ENCODE peak calls at places on chromosomes 7 and 10, in eight cellular contexts. F, Z, Q, Y, D, T, R and A are unnamed samples.
A peak's percentile ranks its signal among the peaks of the same experiment; 100 is the strongest.

GRCh38 chr7:85471740-85472139 is 284.9 kb upstream of the SEMA3D start:
- DNase-seq in F (no peak), Z (peak; percentile 30), Q (no peak), Y (peak; percentile 68), D (peak; percentile 17), T (no peak), R (no peak), A (peak; percentile 44)

GRCh38 chr10:121240556-121240955 is 357.7 kb downstream of the FGFR2 start:
- DNase-seq in F (no peak), Z (no peak), Q (no peak), Y (no peak), D (no peak), T (no peak), R (no peak), A (no peak)

GRCh38 chr10:93821051-93821772 is 63.5 kb downstream of the LGI1 start:
- DNase-seq in F (peak; percentile 71), Z (peak; percentile 41), Q (no peak), Y (peak; percentile 48), D (peak; percentile 20), T (no peak), R (no peak), A (peak; percentile 58)

GRCh38 chr10:33315891-33316290 is 18.6 kb downstream of the NRP1 start:
- DNase-seq in F (peak; percentile 78), Z (no peak), Q (no peak), Y (no peak), D (no peak), T (no peak), R (no peak), A (no peak)

GRCh38 chr7:27245798-27246691 is 3.4 kb downstream of the EVX1 start:
- DNase-seq in F (no peak), Z (no peak), Q (no peak), Y (no peak), D (peak; percentile 42), T (no peak), R (peak; percentile 30), A (no peak)

GRCh38 chr10:103861501-103861900 is 6.1 kb upstream of the SH3PXD2A start:
- DNase-seq in F (peak; percentile 71), Z (no peak), Q (no peak), Y (peak; percentile 82), D (peak; percentile 82), T (no peak), R (no peak), A (peak; percentile 48)

GRCh38 chr10:23038172-23038571 is 57.2 kb upstream of the MSRB2 start:
- DNase-seq in F (no peak), Z (no peak), Q (no peak), Y (no peak), D (no peak), T (no peak), R (no peak), A (no peak)

GRCh38 chr7:100626055-100626454 is 13.7 kb downstream of the MOSPD3 start:
- DNase-seq in F (no peak), Z (no peak), Q (no peak), Y (no peak), D (no peak), T (no peak), R (no peak), A (no peak)

GRCh38 chr10:103232772-103233488 is 12.8 kb upstream of the RPEL1 start:
- DNase-seq in F (peak; percentile 52), Z (no peak), Q (no peak), Y (peak; percentile 36), D (peak; percentile 43), T (no peak), R (no peak), A (peak; percentile 65)

GRCh38 chr7:111394891-111395290 is 167.4 kb downstream of the IMMP2L start:
- DNase-seq in F (no peak), Z (no peak), Q (no peak), Y (no peak), D (no peak), T (no peak), R (no peak), A (no peak)

GRCh38 chr7:124840435-124840834 is 74.8 kb upstream of the GPR37 start:
- DNase-seq in F (no peak), Z (no peak), Q (no peak), Y (no peak), D (no peak), T (no peak), R (no peak), A (no peak)

GRCh38 chr7:155231241-155231800 is 66.4 kb upstream of the INSIG1 start:
- DNase-seq in F (no peak), Z (no peak), Q (no peak), Y (no peak), D (no peak), T (no peak), R (no peak), A (no peak)

GRCh38 chr10:33155720-33156638 is 178.5 kb downstream of the NRP1 start:
- DNase-seq in F (peak; percentile 85), Z (peak; percentile 42), Q (no peak), Y (peak; percentile 78), D (peak; percentile 75), T (no peak), R (peak; percentile 35), A (peak; percentile 81)

GRCh38 chr10:111113961-111114830 is 37.4 kb downstream of the ADRA2A start:
- DNase-seq in F (peak; percentile 14), Z (no peak), Q (no peak), Y (no peak), D (no peak), T (no peak), R (no peak), A (peak; percentile 54)

DNA sequence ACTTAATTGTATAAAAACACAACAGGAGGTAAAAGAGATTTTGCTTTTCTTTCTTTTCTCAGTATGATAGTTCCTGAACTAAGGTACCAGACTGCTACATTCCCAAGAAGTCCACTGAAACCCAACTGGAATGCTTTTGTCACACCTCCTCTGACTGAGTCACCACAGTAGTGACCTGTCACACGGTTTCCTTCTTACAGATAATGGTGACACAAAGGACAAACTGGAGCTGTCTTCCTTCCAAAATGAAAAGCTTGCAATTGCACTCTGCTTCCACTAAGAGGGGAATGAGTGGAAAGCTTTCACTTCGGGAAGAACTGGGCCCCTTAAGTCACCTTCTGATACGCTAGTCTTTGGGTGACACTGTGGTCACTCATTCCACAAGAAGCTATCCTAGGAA is 122.2 kb downstream of the KMT2E start:
- DNase-seq in F (no peak), Z (no peak), Q (no peak), Y (peak; percentile 28), D (no peak), T (no peak), R (no peak), A (peak; percentile 10)
- TF ChIP-seq CTCF in F (peak; percentile 27), Z (no peak), Q (peak; percentile 33), Y (peak; percentile 56), D (no peak), T (no peak), R (no peak), A (peak; percentile 24)

GRCh38 chr10:128035557-128035973 is 90.7 kb downstream of the MKI67 start:
- DNase-seq in F (peak; percentile 22), Z (peak; percentile 53), Q (peak; percentile 59), Y (no peak), D (peak; percentile 32), T (peak; percentile 72), R (peak; percentile 78), A (peak; percentile 9)
- TF ChIP-seq CTCF in F (peak; percentile 85), Z (peak; percentile 91), Q (peak; percentile 79), Y (peak; percentile 77), D (peak; percentile 84), T (peak; percentile 92), R (peak; percentile 77), A (peak; percentile 91)

DNA sequence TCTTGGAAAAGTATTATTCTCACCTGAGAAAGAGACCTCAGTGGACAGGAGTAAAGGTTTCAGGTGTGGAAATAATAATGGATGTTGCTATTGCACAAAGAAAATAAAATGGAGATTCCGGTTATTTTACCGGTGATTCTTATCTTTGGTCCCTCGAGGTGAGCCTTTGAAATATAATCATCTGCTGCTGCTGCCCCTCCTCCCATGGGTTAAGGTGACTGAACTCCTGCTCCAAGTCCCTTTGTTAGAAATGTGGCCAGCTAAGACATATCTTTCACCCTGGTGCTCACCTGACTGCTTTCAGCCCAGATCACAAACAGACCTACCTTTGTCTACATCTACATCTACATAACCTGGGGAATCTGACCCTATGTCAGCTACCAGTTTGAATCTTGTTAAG is 5.7 kb downstream of the CUBN start:
- DNase-seq in F (no peak), Z (no peak), Q (no peak), Y (no peak), D (no peak), T (no peak), R (no peak), A (no peak)
- TF ChIP-seq CTCF in F (no peak), Z (no peak), Q (no peak), Y (no peak), D (no peak), T (no peak), R (no peak), A (no peak)

DNA sequence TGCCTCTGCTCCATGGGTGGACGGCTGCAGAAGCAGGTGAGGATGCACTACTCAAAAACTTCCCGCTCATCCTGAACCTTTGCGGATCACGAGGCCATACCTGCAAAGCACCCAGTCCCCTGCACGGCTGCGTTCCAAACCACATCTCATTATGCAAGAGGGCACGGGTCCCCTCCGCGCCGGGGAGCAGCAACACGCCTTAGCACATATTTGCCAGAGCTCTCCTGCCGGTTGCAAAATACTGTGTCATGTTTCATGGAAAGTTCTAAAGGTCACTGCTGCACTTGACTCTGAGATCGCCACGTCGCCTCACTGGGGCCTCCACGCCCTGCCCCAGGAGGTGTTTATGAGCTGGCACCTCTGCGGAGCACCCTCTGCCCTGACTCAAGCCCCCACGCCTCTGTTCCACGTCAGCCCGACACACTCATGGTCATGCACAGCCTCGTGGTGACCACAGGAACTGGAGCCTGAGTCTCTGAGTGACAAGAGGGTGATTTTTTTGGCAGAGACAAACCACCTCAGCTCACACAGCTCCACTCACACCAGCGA is 131.8 kb downstream of the PRKAG2 start:
- DNase-seq in F (peak; percentile 75), Z (no peak), Q (peak; percentile 80), Y (peak; percentile 78), D (peak; percentile 61), T (peak; percentile 30), R (no peak), A (peak; percentile 54)
- TF ChIP-seq CTCF in F (peak; percentile 58), Z (peak; percentile 12), Q (peak; percentile 80), Y (peak; percentile 71), D (peak; percentile 20), T (no peak), R (no peak), A (peak; percentile 48)

GRCh38 chr7:51242007-51242691 is 74.5 kb downstream of the COBL start:
- DNase-seq in F (peak; percentile 3), Z (no peak), Q (no peak), Y (no peak), D (no peak), T (no peak), R (no peak), A (no peak)
- TF ChIP-seq CTCF in F (no peak), Z (no peak), Q (no peak), Y (no peak), D (no peak), T (no peak), R (no peak), A (no peak)